ENCODE peak calls at places on chromosomes 5 and 9, in six cellular contexts. One of them, this sample, is unnamed.

GRCh38 chr5:40521108-40521785 is 158.5 kb upstream of the PTGER4 start:
- DNase-seq in transverse colon: no peak
- DNase-seq in GM12892: no peak
- DNase-seq in coronary artery: no peak
- DNase-seq in stromal cell of bone marrow: no peak
- DNase-seq in suprapubic skin: no peak
- DNase-seq in this sample: no peak

GRCh38 chr5:34511915-34512314 is 144.2 kb upstream of the RAI14 start:
- DNase-seq in transverse colon: no peak
- DNase-seq in GM12892: no peak
- DNase-seq in coronary artery: no peak
- DNase-seq in stromal cell of bone marrow: peak
- DNase-seq in suprapubic skin: no peak
- DNase-seq in this sample: no peak

GRCh38 chr5:179974946-179975712 is 67.4 kb upstream of the TBC1D9B start:
- DNase-seq in transverse colon: peak
- DNase-seq in GM12892: peak
- DNase-seq in coronary artery: no peak
- DNase-seq in stromal cell of bone marrow: no peak
- DNase-seq in suprapubic skin: no peak
- DNase-seq in this sample: no peak

GRCh38 chr9:121736147-121736721 is 84.8 kb downstream of the DAB2IP start:
- DNase-seq in transverse colon: peak
- DNase-seq in GM12892: no peak
- DNase-seq in coronary artery: no peak
- DNase-seq in stromal cell of bone marrow: no peak
- DNase-seq in suprapubic skin: peak
- DNase-seq in this sample: no peak

GRCh38 chr5:31664566-31664965 is 25.6 kb downstream of the PDZD2 start:
- DNase-seq in transverse colon: no peak
- DNase-seq in GM12892: peak
- DNase-seq in coronary artery: no peak
- DNase-seq in stromal cell of bone marrow: peak
- DNase-seq in suprapubic skin: no peak
- DNase-seq in this sample: no peak

GRCh38 chr9:81829201-81829882 is 98.9 kb upstream of the SPATA31D4 start:
- DNase-seq in transverse colon: peak
- DNase-seq in GM12892: no peak
- DNase-seq in coronary artery: no peak
- DNase-seq in stromal cell of bone marrow: no peak
- DNase-seq in suprapubic skin: no peak
- DNase-seq in this sample: no peak

GRCh38 chr9:113793558-113793957 is 82.6 kb upstream of the ZNF618 start:
- DNase-seq in transverse colon: no peak
- DNase-seq in GM12892: no peak
- DNase-seq in coronary artery: no peak
- DNase-seq in stromal cell of bone marrow: no peak
- DNase-seq in suprapubic skin: no peak
- DNase-seq in this sample: no peak

GRCh38 chr5:174727794-174728662 is 3.6 kb downstream of the MSX2 start:
- DNase-seq in transverse colon: no peak
- DNase-seq in GM12892: no peak
- DNase-seq in coronary artery: no peak
- DNase-seq in stromal cell of bone marrow: no peak
- DNase-seq in suprapubic skin: no peak
- DNase-seq in this sample: no peak

GRCh38 chr5:107646418-107646817 is 24.3 kb downstream of the EFNA5 start:
- DNase-seq in transverse colon: no peak
- DNase-seq in GM12892: no peak
- DNase-seq in coronary artery: no peak
- DNase-seq in stromal cell of bone marrow: no peak
- DNase-seq in suprapubic skin: no peak
- DNase-seq in this sample: no peak

GRCh38 chr5:57277085-57277484 is 103.2 kb downstream of the GPBP1 start:
- DNase-seq in transverse colon: no peak
- DNase-seq in GM12892: no peak
- DNase-seq in coronary artery: no peak
- DNase-seq in stromal cell of bone marrow: peak
- DNase-seq in suprapubic skin: no peak
- DNase-seq in this sample: no peak

GRCh38 chr5:81748556-81748955 is 2.3 kb downstream of the SSBP2 start:
- DNase-seq in transverse colon: no peak
- DNase-seq in GM12892: no peak
- DNase-seq in coronary artery: no peak
- DNase-seq in stromal cell of bone marrow: no peak
- DNase-seq in suprapubic skin: no peak
- DNase-seq in this sample: no peak

GRCh38 chr9:85339337-85339736 is 402.4 kb downstream of the AGTPBP1 start:
- DNase-seq in transverse colon: no peak
- DNase-seq in GM12892: no peak
- DNase-seq in coronary artery: no peak
- DNase-seq in stromal cell of bone marrow: no peak
- DNase-seq in suprapubic skin: no peak
- DNase-seq in this sample: no peak